ENCODE peak calls at places on chromosomes 16 and 17, in nine cellular contexts. B is heart left ventricle; T is central memory CD8-positive, alpha-beta T cell; H is aorta; X is natural killer cell; Y is pancreas; W is effector memory CD8-positive, alpha-beta T cell; L is naive B cell; N is heart right ventricle. S is an unnamed sample.

GRCh38 chr17:74197801-74198200 is 5.7 kb upstream of the RPL38 start:
- ATAC-seq in L (no peak), N (no peak), X (no peak), W (no peak), B (no peak), T (no peak), Y (no peak), H (no peak), S (no peak)

GRCh38 chr17:11511696-11512095 is 86.6 kb upstream of the DNAH9 start:
- ATAC-seq in X (no peak), W (no peak), L (no peak), B (no peak), N (no peak), Y (peak; percentile 93), H (no peak), T (no peak), S (no peak)

GRCh38 chr16:48035142-48035541 is 120.7 kb downstream of the ABCC12 start:
- ATAC-seq in H (no peak), B (no peak), L (no peak), Y (no peak), W (no peak), N (no peak), X (no peak), T (no peak), S (no peak)

GRCh38 chr17:41792835-41793748 is 6.6 kb upstream of the JUP start:
- ATAC-seq in T (no peak), Y (peak; percentile 91), B (peak; percentile 90), N (peak; percentile 91), L (no peak), H (peak; percentile 71), X (no peak), W (no peak), S (no peak)

GRCh38 chr17:4176803-4177472 is 33.9 kb downstream of the CYB5D2 start:
- ATAC-seq in N (no peak), W (peak; percentile 34), X (peak; percentile 13), H (no peak), L (no peak), T (peak; percentile 28), Y (no peak), B (no peak), S (no peak)

GRCh38 chr16:48076455-48077012 is 79.3 kb downstream of the ABCC12 start:
- ATAC-seq in T (no peak), B (no peak), Y (peak; percentile 94), H (peak; percentile 49), L (no peak), N (no peak), W (no peak), X (no peak), S (no peak)

GRCh38 chr17:7523033-7523432 is 25.8 kb upstream of the TNFSF12 start:
- ATAC-seq in H (no peak), Y (no peak), B (peak; percentile 36), T (no peak), N (peak; percentile 16), X (peak; percentile 56), L (peak; percentile 46), W (peak; percentile 69), S (no peak)

GRCh38 chr16:89325861-89326471 is 108.5 kb downstream of the ZNF778 start:
- ATAC-seq in T (no peak), X (peak; percentile 64), L (peak; percentile 35), N (peak; percentile 74), B (peak; percentile 73), W (peak; percentile 31), H (peak; percentile 82), Y (peak; percentile 75), S (peak; percentile 31)

GRCh38 chr16:3029499-3030127 is 5.8 kb downstream of the THOC6 start:
- ATAC-seq in T (peak; percentile 16), W (peak; percentile 22), L (no peak), H (no peak), N (no peak), Y (no peak), X (no peak), B (peak; percentile 8), S (no peak)

GRCh38 chr16:85090873-85091521 is 21.3 kb downstream of the CIBAR2 start:
- ATAC-seq in B (peak; percentile 4), L (no peak), H (no peak), N (peak; percentile 17), W (no peak), X (no peak), T (no peak), Y (peak; percentile 66), S (no peak)

S was measured in stimulated activated memory B cell treated with anti-CD40 and anti-IgM and Interleukin-4, amounts not matched to agents 10 μg/mL and 1 μg/mL and 100 μg/mL, for 72 hours.